ENCODE peak calls at places on chromosome 10, in seven cellular contexts. K is IMR-90, F is neuronal stem cell, J is H1, P is mesendoderm, Y is mesenchymal stem cell, U is trophoblast cell. M is an unnamed sample.

GRCh38 chr10:28284126-28284525 is 18.7 kb downstream of the MPP7 start:
- DNase-seq in K (no peak), F (no peak), J (no peak), P (peak; percentile 58), Y (no peak), U (peak; percentile 90), M (no peak)

GRCh38 chr10:46326066-46326465 is 39.3 kb downstream of the ANTXRL start:
- DNase-seq in K (peak; percentile 11), F (no peak), J (no peak), P (no peak), Y (no peak), U (no peak), M (no peak)

GRCh38 chr10:102642553-102643345 is 1.5 kb upstream of the TRIM8 start:
- DNase-seq in K (peak; percentile 56), F (peak; percentile 54), J (no peak), P (no peak), Y (no peak), U (peak; percentile 53), M (no peak)

GRCh38 chr10:60846173-60846572 is 67.9 kb downstream of the CDK1 start:
- DNase-seq in K (peak; percentile 72), F (no peak), J (no peak), P (peak; percentile 90), Y (peak; percentile 91), U (peak; percentile 17), M (no peak)

GRCh38 chr10:132538031-132538789 is 623 bp downstream of the INPP5A start:
- DNase-seq in K (no peak), F (no peak), J (no peak), P (no peak), Y (no peak), U (no peak), M (no peak)

GRCh38 chr10:92291921-92292860 is 1.2 kb downstream of the MARCHF5 start:
- DNase-seq in K (peak; percentile 57), F (peak; percentile 23), J (no peak), P (peak; percentile 51), Y (peak; percentile 65), U (peak; percentile 75), M (no peak)

GRCh38 chr10:55628260-55628701 is 732.8 kb downstream of the ZWINT start:
- DNase-seq in K (no peak), F (peak; percentile 44), J (no peak), P (peak; percentile 78), Y (peak; percentile 37), U (no peak), M (peak; percentile 73)

GRCh38 chr10:12628964-12629766 is 279.8 kb downstream of the CAMK1D start:
- DNase-seq in K (no peak), F (no peak), J (no peak), P (peak; percentile 29), Y (no peak), U (no peak), M (no peak)

GRCh38 chr10:27518261-27518660 is 14.2 kb downstream of the RAB18 start:
- DNase-seq in K (no peak), F (no peak), J (no peak), P (no peak), Y (no peak), U (no peak), M (no peak)

GRCh38 chr10:92527716-92528115 is 46.2 kb downstream of the IDE start:
- DNase-seq in K (no peak), F (no peak), J (no peak), P (no peak), Y (no peak), U (no peak), M (no peak)

GRCh38 chr10:131686781-131687419 is 213.9 kb upstream of the PPP2R2D start:
- DNase-seq in K (no peak), F (peak; percentile 47), J (no peak), P (peak; percentile 53), Y (no peak), U (no peak), M (no peak)

GRCh38 chr10:110495731-110496552 is 1.8 kb upstream of the DUSP5 start:
- DNase-seq in K (peak; percentile 93), F (no peak), J (no peak), P (peak; percentile 85), Y (peak; percentile 82), U (no peak), M (peak; percentile 47)

GRCh38 chr10:60606343-60607080 is 171.8 kb upstream of the CDK1 start:
- DNase-seq in K (peak; percentile 59), F (no peak), J (no peak), P (no peak), Y (peak; percentile 76), U (peak; percentile 85), M (no peak)

GRCh38 chr10:35027567-35027966 is 62.6 kb downstream of the CUL2 start:
- DNase-seq in K (peak; percentile 39), F (no peak), J (no peak), P (peak; percentile 22), Y (peak; percentile 53), U (peak; percentile 47), M (no peak)

GRCh38 chr10:78695846-78696245 is 372.9 kb upstream of the ZMIZ1 start:
- DNase-seq in K (no peak), F (no peak), J (no peak), P (no peak), Y (no peak), U (no peak), M (no peak)

GRCh38 chr10:12417341-12417740 is 68.0 kb downstream of the CAMK1D start:
- DNase-seq in K (no peak), F (no peak), J (no peak), P (no peak), Y (no peak), U (no peak), M (no peak)

GRCh38 chr10:7872041-7872442 is 53.7 kb downstream of the TAF3 start:
- DNase-seq in K (peak; percentile 11), F (peak; percentile 20), J (no peak), P (peak; percentile 38), Y (peak; percentile 38), U (peak; percentile 59), M (no peak)

GRCh38 chr10:28125701-28126100 is 126.8 kb upstream of the ODAD2 start:
- DNase-seq in K (peak; percentile 69), F (no peak), J (no peak), P (no peak), Y (peak; percentile 41), U (peak; percentile 74), M (no peak)

GRCh38 chr10:8242295-8242872 is 187.9 kb downstream of the GATA3 start:
- DNase-seq in K (no peak), F (no peak), J (no peak), P (peak; percentile 10), Y (no peak), U (no peak), M (no peak)

GRCh38 chr10:95034401-95034800 is 34.9 kb downstream of the CYP2C8 start:
- DNase-seq in K (no peak), F (no peak), J (no peak), P (no peak), Y (no peak), U (no peak), M (no peak)

GRCh38 chr10:32072025-32072787 is 16.0 kb upstream of the KIF5B start:
- DNase-seq in K (no peak), F (no peak), J (no peak), P (peak; percentile 90), Y (no peak), U (peak; percentile 32), M (no peak)
- H3K9ac ChIP-seq in K (no peak overlapping the region), F (no peak overlapping the region), J (no peak overlapping the region), P (no peak overlapping the region), Y (no peak overlapping the region), U (no peak overlapping the region), M (no peak overlapping the region)

GRCh38 chr10:97022616-97023015 is 163.1 kb downstream of the SLIT1 start:
- DNase-seq in K (no peak), F (no peak), J (no peak), P (no peak), Y (no peak), U (no peak), M (no peak)

GRCh38 chr10:97024181-97025073 is 161.3 kb downstream of the SLIT1 start:
- DNase-seq in K (peak; percentile 93), F (no peak), J (no peak), P (no peak), Y (peak; percentile 29), U (peak; percentile 63), M (no peak)

GRCh38 chr10:97020452-97021400 is 165.0 kb downstream of the SLIT1 start:
- DNase-seq in K (no peak), F (peak; percentile 65), J (no peak), P (no peak), Y (no peak), U (no peak), M (no peak)

GRCh38 chr10:97025613-97026242 is 160.0 kb downstream of the SLIT1 start:
- DNase-seq in K (peak; percentile 40), F (peak; percentile 60), J (no peak), P (peak; percentile 74), Y (peak; percentile 49), U (peak; percentile 78), M (peak; percentile 73)

GRCh38 chr10:97023401-97024180 is 162.2 kb downstream of the SLIT1 start:
- DNase-seq in K (no peak), F (no peak), J (no peak), P (no peak), Y (no peak), U (no peak), M (no peak)
- H3K4ac ChIP-seq in K (peak overlapping the region; percentile 70), F (no peak overlapping the region), J (no peak overlapping the region), P (no peak overlapping the region), Y (no peak overlapping the region), U (no peak overlapping the region), M (no peak overlapping the region)

GRCh38 chr10:80289451-80290287 is at the start of gene MAT1A:
- DNase-seq in K (peak; percentile 3), F (no peak), J (peak; percentile 13), P (peak; percentile 75), Y (peak; percentile 25), U (peak; percentile 18), M (peak; percentile 66)
- H3K9ac ChIP-seq in K (no peak within 1 kb of the TSS), F (no peak within 1 kb of the TSS), J (no peak within 1 kb of the TSS), P (no peak within 1 kb of the TSS), Y (no peak within 1 kb of the TSS), U (no peak within 1 kb of the TSS), M (no peak within 1 kb of the TSS)

GRCh38 chr10:33897255-33897893 is 562.9 kb upstream of the NRP1 start:
- DNase-seq in K (peak; percentile 67), F (no peak), J (no peak), P (peak; percentile 28), Y (no peak), U (peak; percentile 74), M (no peak)
- H3K4ac ChIP-seq in K (no peak overlapping the region), F (no peak overlapping the region), J (no peak overlapping the region), P (no peak overlapping the region), Y (no peak overlapping the region), U (no peak overlapping the region), M (no peak overlapping the region)

GRCh38 chr10:24382596-24382978 is 173.6 kb downstream of the KIAA1217 start:
- DNase-seq in K (no peak), F (no peak), J (no peak), P (no peak), Y (no peak), U (no peak), M (no peak)
- H3K9ac ChIP-seq in K (no peak overlapping the region), F (no peak overlapping the region), J (no peak overlapping the region), P (no peak overlapping the region), Y (no peak overlapping the region), U (no peak overlapping the region), M (no peak overlapping the region)

M was measured in H9.